ENCODE peak calls at places on chromosomes 2 and 18, in six cellular contexts. K is neural crest cell, D is omental fat pad, L is heart left ventricle, I is astrocyte of the spinal cord, G is NB4. Q is an unnamed sample.

GRCh38 chr2:223562078-223562477 is 40.1 kb downstream of the SCG2 start:
- DNase-seq in K (no peak), D (no peak), L (no peak), I (no peak), G (no peak), Q (no peak)

GRCh38 chr2:70085711-70086277 is 1.5 kb upstream of the PCBP1 start:
- DNase-seq in K (no peak), D (no peak), L (no peak), I (peak; percentile 15), G (no peak), Q (no peak)

GRCh38 chr18:27750014-27750413 is 426.9 kb downstream of the CDH2 start:
- DNase-seq in K (peak; percentile 53), D (no peak), L (no peak), I (peak; percentile 79), G (peak; percentile 49), Q (peak; percentile 63)

GRCh38 chr2:118569876-118570535 is 277.4 kb downstream of the EN1 start:
- DNase-seq in K (no peak), D (no peak), L (no peak), I (no peak), G (no peak), Q (no peak)

GRCh38 chr2:238105506-238106338 is 5.6 kb downstream of the ESPNL start:
- DNase-seq in K (no peak), D (no peak), L (no peak), I (no peak), G (no peak), Q (no peak)

GRCh38 chr18:13453714-13454113 is 235.2 kb downstream of the LDLRAD4 start:
- DNase-seq in K (no peak), D (no peak), L (peak; percentile 52), I (no peak), G (no peak), Q (no peak)

GRCh38 chr2:199100326-199101110 is 357.2 kb downstream of the SATB2 start:
- DNase-seq in K (no peak), D (no peak), L (no peak), I (peak; percentile 81), G (no peak), Q (no peak)

GRCh38 chr18:67232991-67233390 is 283.5 kb downstream of the DSEL start:
- DNase-seq in K (no peak), D (no peak), L (no peak), I (no peak), G (no peak), Q (no peak)

GRCh38 chr18:39913790-39914366 is 2041.2 kb upstream of the PIK3C3 start:
- DNase-seq in K (no peak), D (no peak), L (no peak), I (no peak), G (no peak), Q (no peak)

GRCh38 chr2:168457177-168457905 is 1.3 kb downstream of the CERS6 start:
- DNase-seq in K (no peak), D (no peak), L (no peak), I (peak; percentile 14), G (peak; percentile 63), Q (no peak)

GRCh38 chr18:13914756-13915155 is 580 bp downstream of the MC2R start:
- DNase-seq in K (no peak), D (no peak), L (no peak), I (no peak), G (no peak), Q (no peak)

GRCh38 chr2:7530001-7530400 is 612.8 kb downstream of the RNF144A start:
- DNase-seq in K (no peak), D (no peak), L (no peak), I (no peak), G (no peak), Q (no peak)

GRCh38 chr18:62963522-62963921 is 248.2 kb downstream of the PHLPP1 start:
- DNase-seq in K (no peak), D (no peak), L (no peak), I (no peak), G (no peak), Q (no peak)

GRCh38 chr2:16687949-16688348 is 22.3 kb upstream of the CYRIA start:
- DNase-seq in K (no peak), D (no peak), L (no peak), I (no peak), G (no peak), Q (no peak)

GRCh38 chr2:196959750-196960392 is 33.4 kb upstream of the PGAP1 start:
- DNase-seq in K (no peak), D (no peak), L (no peak), I (no peak), G (no peak), Q (no peak)

GRCh38 chr18:48792611-48793368 is 158.0 kb downstream of the SMAD7 start:
- DNase-seq in K (no peak), D (no peak), L (peak; percentile 16), I (no peak), G (no peak), Q (peak; percentile 2)

GRCh38 chr2:38586926-38587325 is 15.8 kb downstream of the HNRNPLL start:
- DNase-seq in K (no peak), D (no peak), L (no peak), I (no peak), G (peak; percentile 27), Q (no peak)

GRCh38 chr2:171297951-171298350 is 135.8 kb downstream of the METTL8 start:
- DNase-seq in K (no peak), D (no peak), L (no peak), I (peak; percentile 29), G (no peak), Q (no peak)

GRCh38 chr18:42425025-42425424 is 470.0 kb downstream of the PIK3C3 start:
- DNase-seq in K (no peak), D (no peak), L (no peak), I (no peak), G (no peak), Q (no peak)

GRCh38 chr2:47274054-47274779 is 119.1 kb upstream of the STPG4 start:
- DNase-seq in K (no peak), D (no peak), L (no peak), I (peak; percentile 72), G (no peak), Q (no peak)

GRCh38 chr2:153068915-153069314 is 350.5 kb downstream of the ARL6IP6 start:
- DNase-seq in K (no peak), D (no peak), L (no peak), I (no peak), G (no peak), Q (no peak)

GRCh38 chr2:67209107-67209506 is 188.0 kb upstream of the ETAA1 start:
- DNase-seq in K (no peak), D (no peak), L (no peak), I (no peak), G (no peak), Q (no peak)

GRCh38 chr2:67213677-67214402 is 183.3 kb upstream of the ETAA1 start:
- DNase-seq in K (no peak), D (no peak), L (no peak), I (no peak), G (no peak), Q (no peak)

GRCh38 chr2:67213270-67213670 is 183.9 kb upstream of the ETAA1 start:
- DNase-seq in K (no peak), D (no peak), L (no peak), I (no peak), G (no peak), Q (no peak)

GRCh38 chr2:67214585-67215184 is 182.4 kb upstream of the ETAA1 start:
- DNase-seq in K (no peak), D (no peak), L (no peak), I (no peak), G (no peak), Q (no peak)

GRCh38 chr2:67210430-67210829 is 186.7 kb upstream of the ETAA1 start:
- DNase-seq in K (no peak), D (no peak), L (no peak), I (no peak), G (no peak), Q (no peak)
- TF ChIP-seq CTCF in K (no peak), D (no peak), L (no peak), I (no peak), G (no peak), Q (no peak)

GRCh38 chr2:191299866-191300265 is 54.7 kb downstream of the MYO1B start:
- DNase-seq in K (no peak), D (no peak), L (no peak), I (no peak), G (no peak), Q (no peak)

GRCh38 chr2:191298306-191298705 is 53.1 kb downstream of the MYO1B start:
- DNase-seq in K (no peak), D (no peak), L (no peak), I (peak; percentile 57), G (no peak), Q (no peak)

GRCh38 chr2:191296083-191297006 is 51.1 kb downstream of the MYO1B start:
- DNase-seq in K (no peak), D (no peak), L (no peak), I (no peak), G (no peak), Q (no peak)

GRCh38 chr2:191297031-191297430 is 51.8 kb downstream of the MYO1B start:
- DNase-seq in K (no peak), D (no peak), L (no peak), I (no peak), G (no peak), Q (no peak)

GRCh38 chr2:191299009-191299408 is 53.8 kb downstream of the MYO1B start:
- DNase-seq in K (no peak), D (no peak), L (no peak), I (no peak), G (no peak), Q (no peak)
- TF ChIP-seq CTCF in K (no peak), D (no peak), L (no peak), I (peak; percentile 29), G (no peak), Q (no peak)

DNA sequence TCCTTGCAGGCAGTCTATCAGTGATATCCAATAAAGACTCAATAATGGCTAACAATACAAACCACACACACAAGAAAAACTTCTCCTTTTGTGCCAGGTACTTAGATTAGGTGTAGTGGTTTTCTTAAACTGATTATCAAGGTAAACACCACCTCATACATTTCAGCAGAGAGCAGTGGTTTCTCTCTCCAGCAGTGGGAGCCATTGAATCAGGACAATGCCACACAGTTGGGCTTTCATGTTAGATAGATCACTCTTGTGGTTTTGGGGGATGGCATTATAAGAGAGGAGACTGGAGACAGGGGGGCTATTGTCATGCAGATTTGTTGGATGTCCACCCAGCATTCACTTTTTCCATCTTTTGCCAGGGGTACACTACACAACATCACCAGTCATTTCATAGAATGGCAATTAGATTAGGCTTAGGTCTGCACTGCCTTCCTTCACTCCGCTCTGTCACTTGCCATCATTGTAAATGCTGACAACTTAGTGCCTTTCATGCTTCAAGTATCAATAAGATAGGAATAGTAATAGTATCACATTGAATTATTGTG is 13.6 kb upstream of the IRS1 start:
- DNase-seq in K (no peak), D (no peak), L (no peak), I (peak; percentile 22), G (no peak), Q (no peak)
- TF ChIP-seq CTCF in K (peak; percentile 40), D (no peak), L (peak; percentile 13), I (peak; percentile 70), G (no peak), Q (no peak)

GRCh38 chr2:159989249-159989648 is 73.2 kb downstream of the PLA2R1 start:
- DNase-seq in K (no peak), D (no peak), L (no peak), I (no peak), G (no peak), Q (no peak)
- TF ChIP-seq CTCF in K (no peak), D (no peak), L (no peak), I (no peak), G (no peak), Q (no peak)